ENCODE peak calls at places on chromosomes 2 and 18, in four cellular contexts. A is right lobe of liver, L is spleen, J is ovary. Y is an unnamed sample.

GRCh38 chr2:205682239-205683021 is at the start of gene NRP2:
- DNase-seq in A (peak), J (peak), L (peak), Y (peak)

GRCh38 chr2:135954020-135954628 is 31.3 kb downstream of the DARS1 start:
- DNase-seq in A (no peak), J (no peak), L (no peak), Y (no peak)

GRCh38 chr2:157789933-157790511 is 86.1 kb downstream of the ACVR1 start:
- DNase-seq in L (no peak), A (peak), J (no peak), Y (no peak)

GRCh38 chr2:100524331-100524730 is 38.5 kb upstream of the PDCL3 start:
- DNase-seq in A (no peak), J (no peak), L (no peak), Y (no peak)

GRCh38 chr2:191152841-191153240 is 2.0 kb upstream of the STAT4 start:
- DNase-seq in A (no peak), L (no peak), J (no peak), Y (no peak)

GRCh38 chr18:34773961-34774754 is 64.1 kb downstream of the DTNA start:
- DNase-seq in L (no peak), A (peak), J (peak), Y (no peak)

GRCh38 chr2:163341426-163341825 is 394.4 kb downstream of the FIGN start:
- DNase-seq in A (no peak), J (no peak), L (no peak), Y (no peak)

GRCh38 chr2:237739101-237739500 is 59.5 kb upstream of the RBM44 start:
- DNase-seq in A (no peak), J (no peak), L (no peak), Y (no peak)

GRCh38 chr2:105751272-105751671 is 6.6 kb downstream of the NCK2 start:
- DNase-seq in L (no peak), A (no peak), J (no peak), Y (no peak)

GRCh38 chr2:8472545-8473361 is 209.1 kb upstream of the ID2 start:
- DNase-seq in A (peak), L (no peak), J (no peak), Y (no peak)

GRCh38 chr18:4125246-4125938 is 329.7 kb downstream of the DLGAP1 start:
- DNase-seq in L (no peak), J (no peak), A (no peak), Y (no peak)

GRCh38 chr2:238891667-238892500 is 44.0 kb downstream of the TWIST2 start:
- DNase-seq in J (no peak), A (no peak), L (peak), Y (no peak)

GRCh38 chr2:236241181-236242056 is 22.8 kb downstream of the ASB18 start:
- DNase-seq in A (no peak), L (no peak), J (no peak), Y (no peak)

GRCh38 chr2:236242057-236242495 is 22.1 kb downstream of the ASB18 start:
- DNase-seq in L (no peak), A (no peak), J (no peak), Y (no peak)

GRCh38 chr2:236238756-236239155 is 25.4 kb downstream of the ASB18 start:
- DNase-seq in L (no peak), A (no peak), J (no peak), Y (no peak)

GRCh38 chr2:236239276-236240065 is 24.7 kb downstream of the ASB18 start:
- DNase-seq in J (no peak), A (no peak), L (no peak), Y (no peak)

GRCh38 chr2:236240228-236240990 is 23.8 kb downstream of the ASB18 start:
- DNase-seq in A (no peak), L (no peak), J (no peak), Y (no peak)
- TF ChIP-seq POLR2A in A (no peak), L (no peak), J (no peak), Y (no peak)

GRCh38 chr2:183078467-183079334 is at the start of gene DUSP19:
- DNase-seq in J (peak), A (peak), L (peak), Y (peak)
- TF ChIP-seq POLR2A in J (peak), A (peak), L (no peak), Y (peak)

GRCh38 chr2:216503697-216504375 is 5.2 kb downstream of the RPL37A start:
- DNase-seq in A (no peak), J (no peak), L (no peak), Y (no peak)
- TF ChIP-seq POLR2A in A (no peak), J (no peak), L (no peak), Y (no peak)

DNA sequence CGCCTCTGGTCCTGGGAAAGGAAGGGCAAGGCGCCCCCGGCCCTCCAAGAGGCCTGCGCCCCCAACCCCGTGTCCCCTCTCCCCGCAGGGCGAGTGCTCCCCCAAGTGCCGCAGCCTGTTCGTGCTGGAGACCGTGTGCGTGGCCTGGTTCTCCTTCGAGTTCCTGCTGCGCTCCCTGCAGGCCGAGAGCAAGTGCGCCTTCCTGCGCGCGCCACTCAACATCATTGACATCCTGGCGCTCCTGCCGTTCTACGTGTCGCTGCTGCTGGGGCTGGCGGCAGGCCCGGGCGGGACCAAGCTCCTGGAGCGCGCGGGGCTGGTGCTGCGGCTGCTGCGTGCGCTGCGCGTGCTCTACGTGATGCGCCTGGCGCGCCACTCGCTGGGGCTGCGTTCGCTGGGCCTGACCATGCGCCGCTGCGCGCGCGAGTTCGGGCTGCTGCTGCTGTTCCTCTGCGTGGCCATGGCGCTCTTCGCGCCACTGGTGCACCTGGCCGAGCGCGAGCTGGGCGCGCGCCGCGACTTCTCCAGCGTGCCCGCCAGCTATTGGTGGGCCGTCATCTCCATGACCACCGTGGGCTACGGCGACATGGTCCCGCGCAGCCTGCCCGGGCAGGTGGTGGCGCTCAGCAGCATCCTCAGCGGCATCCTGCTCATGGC is 52.4 kb downstream of the SLC66A2 start:
- DNase-seq in L (peak), A (peak), J (no peak), Y (no peak)
- TF ChIP-seq POLR2A in L (no peak), A (no peak), J (no peak), Y (no peak)

Y was measured in H54.